ENCODE peak calls at places on chromosomes 12 and 14, in four cellular contexts. W is astrocyte of the spinal cord; C is astrocyte of the cerebellum; N is activated CD4-positive, alpha-beta T cell treated with anti-CD3 and anti-CD28 coated beads, Interleukin-2, amount 50 U/mL, for 24 hours. Y is an unnamed sample.

GRCh38 chr14:23146423-23146910 is 27.4 kb upstream of the CEBPE start:
- DNase-seq in N (no peak), W (no peak), C (no peak), Y (no peak)

GRCh38 chr12:2764398-2764797 is 30.4 kb upstream of the FKBP4 start:
- DNase-seq in N (no peak), W (no peak), C (no peak), Y (no peak)

GRCh38 chr14:28783593-28784143 is 17.1 kb downstream of the FOXG1 start:
- DNase-seq in N (no peak), W (no peak), C (no peak), Y (no peak)

GRCh38 chr12:18415227-18415626 is 153.9 kb downstream of the PIK3C2G start:
- DNase-seq in C (no peak), W (no peak), N (no peak), Y (no peak)

GRCh38 chr12:13472690-13473089 is 276.2 kb downstream of the EMP1 start:
- DNase-seq in W (peak; percentile 11), C (no peak), N (no peak), Y (peak; percentile 54)

GRCh38 chr12:96831346-96831745 is 75.7 kb upstream of the NEDD1 start:
- DNase-seq in C (no peak), N (no peak), W (no peak), Y (no peak)

GRCh38 chr14:106436310-106436905 is 910.0 kb downstream of the TMEM121 start:
- DNase-seq in N (peak; percentile 58), W (no peak), C (no peak), Y (peak; percentile 25)

GRCh38 chr12:108649668-108650067 is 16.0 kb upstream of the SELPLG start:
- DNase-seq in N (no peak), W (peak; percentile 95), C (peak; percentile 91), Y (peak; percentile 92)

GRCh38 chr12:95083471-95083870 is 10.1 kb upstream of the NR2C1 start:
- DNase-seq in W (no peak), N (no peak), C (no peak), Y (no peak)

GRCh38 chr14:77979666-77980351 is 179.9 kb downstream of the ADCK1 start:
- DNase-seq in W (peak; percentile 50), C (peak; percentile 40), N (no peak), Y (no peak)

Y was measured in HT1080.